ENCODE peak calls at places on chromosomes 1 and 21, in four cellular contexts. One of them, this sample, is unnamed.

GRCh38 chr1:22275626-22276395 is 132.9 kb upstream of the WNT4 start:
- DNase-seq in Peyer's patch: peak; percentile 68
- DNase-seq in fibroblast of lung: peak; percentile 47
- DNase-seq in OCI-LY7: peak; percentile 29
- DNase-seq in this sample: peak; percentile 82

GRCh38 chr1:198437352-198437751 is 103.1 kb downstream of the ATP6V1G3 start:
- DNase-seq in OCI-LY7: no peak
- DNase-seq in Peyer's patch: no peak
- DNase-seq in fibroblast of lung: no peak
- DNase-seq in this sample: no peak

GRCh38 chr21:29372063-29372802 is 73.5 kb downstream of the BACH1 start:
- DNase-seq in Peyer's patch: peak; percentile 71
- DNase-seq in OCI-LY7: peak; percentile 84
- DNase-seq in fibroblast of lung: peak; percentile 89
- DNase-seq in this sample: no peak

GRCh38 chr21:28781602-28782274 is 210.9 kb downstream of the LTN1 start:
- DNase-seq in OCI-LY7: peak; percentile 20
- DNase-seq in fibroblast of lung: peak; percentile 66
- DNase-seq in Peyer's patch: no peak
- DNase-seq in this sample: no peak

GRCh38 chr21:29145354-29145782 is 14.9 kb downstream of the MAP3K7CL start:
- DNase-seq in Peyer's patch: no peak
- DNase-seq in fibroblast of lung: peak; percentile 95
- DNase-seq in OCI-LY7: no peak
- DNase-seq in this sample: no peak

GRCh38 chr1:9128161-9128519 is 762 bp downstream of the GPR157 start:
- DNase-seq in OCI-LY7: no peak
- DNase-seq in Peyer's patch: peak; percentile 66
- DNase-seq in fibroblast of lung: no peak
- DNase-seq in this sample: peak; percentile 69

GRCh38 chr1:183472488-183473285 is at the start of gene SMG7:
- DNase-seq in Peyer's patch: peak; percentile 77
- DNase-seq in fibroblast of lung: no peak
- DNase-seq in OCI-LY7: peak; percentile 84
- DNase-seq in this sample: peak; percentile 54

GRCh38 chr1:56491441-56491840 is 87.9 kb downstream of the PLPP3 start:
- DNase-seq in Peyer's patch: no peak
- DNase-seq in fibroblast of lung: peak; percentile 78
- DNase-seq in OCI-LY7: no peak
- DNase-seq in this sample: no peak

GRCh38 chr1:85135456-85135798 is 65.4 kb downstream of the SYDE2 start:
- DNase-seq in Peyer's patch: no peak
- DNase-seq in fibroblast of lung: no peak
- DNase-seq in OCI-LY7: no peak
- DNase-seq in this sample: no peak

GRCh38 chr1:189597083-189597482 is 880.6 kb downstream of the BRINP3 start:
- DNase-seq in fibroblast of lung: no peak
- DNase-seq in OCI-LY7: no peak
- DNase-seq in Peyer's patch: no peak
- DNase-seq in this sample: no peak

GRCh38 chr1:111399792-111400610 is 27.5 kb downstream of the OVGP1 start:
- DNase-seq in Peyer's patch: peak; percentile 80
- DNase-seq in fibroblast of lung: peak; percentile 73
- DNase-seq in OCI-LY7: peak; percentile 67
- DNase-seq in this sample: no peak

GRCh38 chr1:24199291-24199900 is 12.3 kb upstream of the IFNLR1 start:
- DNase-seq in Peyer's patch: peak; percentile 86
- DNase-seq in fibroblast of lung: peak; percentile 64
- DNase-seq in OCI-LY7: peak; percentile 85
- DNase-seq in this sample: no peak

GRCh38 chr1:230086152-230086551 is 19.1 kb downstream of the GALNT2 start:
- DNase-seq in fibroblast of lung: no peak
- DNase-seq in Peyer's patch: peak; percentile 29
- DNase-seq in OCI-LY7: no peak
- DNase-seq in this sample: no peak

GRCh38 chr1:169894424-169895145 is 889 bp upstream of the SCYL3 start:
- DNase-seq in OCI-LY7: peak; percentile 6
- DNase-seq in fibroblast of lung: no peak
- DNase-seq in Peyer's patch: no peak
- DNase-seq in this sample: peak; percentile 34

GRCh38 chr1:214476958-214477870 is 74.2 kb downstream of the PTPN14 start:
- DNase-seq in Peyer's patch: no peak
- DNase-seq in fibroblast of lung: peak; percentile 70
- DNase-seq in OCI-LY7: no peak
- DNase-seq in this sample: no peak

GRCh38 chr21:45365608-45366241 is 39.2 kb upstream of the COL18A1 start:
- DNase-seq in OCI-LY7: no peak
- DNase-seq in Peyer's patch: no peak
- DNase-seq in fibroblast of lung: peak; percentile 54
- DNase-seq in this sample: no peak

GRCh38 chr21:45366476-45366875 is 38.5 kb upstream of the COL18A1 start:
- DNase-seq in Peyer's patch: no peak
- DNase-seq in fibroblast of lung: no peak
- DNase-seq in OCI-LY7: no peak
- DNase-seq in this sample: no peak

GRCh38 chr21:45363921-45364463 is 41.0 kb upstream of the COL18A1 start:
- DNase-seq in fibroblast of lung: peak; percentile 100
- DNase-seq in Peyer's patch: peak; percentile 77
- DNase-seq in OCI-LY7: no peak
- DNase-seq in this sample: peak; percentile 55

GRCh38 chr21:45365186-45365607 is 39.8 kb upstream of the COL18A1 start:
- DNase-seq in OCI-LY7: no peak
- DNase-seq in Peyer's patch: no peak
- DNase-seq in fibroblast of lung: no peak
- DNase-seq in this sample: no peak

GRCh38 chr21:45364464-45365185 is 40.3 kb upstream of the COL18A1 start:
- DNase-seq in fibroblast of lung: peak; percentile 89
- DNase-seq in Peyer's patch: no peak
- DNase-seq in OCI-LY7: no peak
- DNase-seq in this sample: no peak
- H3K4me3 ChIP-seq in fibroblast of lung: no peak overlapping the region
- H3K4me3 ChIP-seq in Peyer's patch: no peak overlapping the region
- H3K4me3 ChIP-seq in OCI-LY7: no peak overlapping the region
- H3K4me3 ChIP-seq in this sample: no peak overlapping the region

GRCh38 chr1:2999571-2999970 is 21.7 kb upstream of the ACTRT2 start:
- DNase-seq in OCI-LY7: no peak
- DNase-seq in fibroblast of lung: no peak
- DNase-seq in Peyer's patch: peak; percentile 19
- DNase-seq in this sample: peak; percentile 3

GRCh38 chr1:2999138-2999537 is 22.1 kb upstream of the ACTRT2 start:
- DNase-seq in fibroblast of lung: no peak
- DNase-seq in OCI-LY7: no peak
- DNase-seq in Peyer's patch: no peak
- DNase-seq in this sample: no peak

GRCh38 chr1:3001471-3002348 is 19.6 kb upstream of the ACTRT2 start:
- DNase-seq in Peyer's patch: peak; percentile 36
- DNase-seq in fibroblast of lung: no peak
- DNase-seq in OCI-LY7: no peak
- DNase-seq in this sample: no peak

GRCh38 chr1:3000671-3001470 is 20.4 kb upstream of the ACTRT2 start:
- DNase-seq in Peyer's patch: peak; percentile 41
- DNase-seq in fibroblast of lung: no peak
- DNase-seq in OCI-LY7: no peak
- DNase-seq in this sample: peak; percentile 29

GRCh38 chr1:3000214-3000613 is 21.1 kb upstream of the ACTRT2 start:
- DNase-seq in fibroblast of lung: no peak
- DNase-seq in Peyer's patch: peak; percentile 23
- DNase-seq in OCI-LY7: no peak
- DNase-seq in this sample: no peak
- H3K9me3 ChIP-seq in fibroblast of lung: no peaks in the 10 kb centered on the region
- H3K9me3 ChIP-seq in Peyer's patch: peaks cover 2% of the 10 kb centered on the region
- H3K9me3 ChIP-seq in OCI-LY7: no peaks in the 10 kb centered on the region
- H3K9me3 ChIP-seq in this sample: peaks cover 6% of the 10 kb centered on the region

GRCh38 chr1:232551281-232551835 is 78.6 kb downstream of the SIPA1L2 start:
- DNase-seq in Peyer's patch: no peak
- DNase-seq in fibroblast of lung: no peak
- DNase-seq in OCI-LY7: no peak
- DNase-seq in this sample: no peak
- H3K4me1 ChIP-seq in Peyer's patch: no peaks in the 10 kb centered on the region
- H3K4me1 ChIP-seq in fibroblast of lung: no peaks in the 10 kb centered on the region
- H3K4me1 ChIP-seq in OCI-LY7: peaks cover 78% of the 10 kb centered on the region
- H3K4me1 ChIP-seq in this sample: peaks cover 14% of the 10 kb centered on the region

GRCh38 chr1:200043330-200043668 is 15.8 kb downstream of the NR5A2 start:
- DNase-seq in Peyer's patch: no peak
- DNase-seq in OCI-LY7: no peak
- DNase-seq in fibroblast of lung: peak; percentile 29
- DNase-seq in this sample: no peak
- H3K4me3 ChIP-seq in Peyer's patch: peak overlapping the region; percentile 71
- H3K4me3 ChIP-seq in OCI-LY7: no peak overlapping the region
- H3K4me3 ChIP-seq in fibroblast of lung: no peak overlapping the region
- H3K4me3 ChIP-seq in this sample: no peak overlapping the region

GRCh38 chr1:247857986-247858356 is 984 bp downstream of the TRIM58 start:
- DNase-seq in Peyer's patch: no peak
- DNase-seq in OCI-LY7: no peak
- DNase-seq in fibroblast of lung: no peak
- DNase-seq in this sample: no peak

GRCh38 chr1:247854899-247855545 is 2.0 kb upstream of the TRIM58 start:
- DNase-seq in fibroblast of lung: no peak
- DNase-seq in OCI-LY7: no peak
- DNase-seq in Peyer's patch: no peak
- DNase-seq in this sample: no peak

GRCh38 chr1:247857069-247857985 is at the start of gene TRIM58:
- DNase-seq in fibroblast of lung: no peak
- DNase-seq in Peyer's patch: peak; percentile 82
- DNase-seq in OCI-LY7: no peak
- DNase-seq in this sample: peak; percentile 65

DNA sequence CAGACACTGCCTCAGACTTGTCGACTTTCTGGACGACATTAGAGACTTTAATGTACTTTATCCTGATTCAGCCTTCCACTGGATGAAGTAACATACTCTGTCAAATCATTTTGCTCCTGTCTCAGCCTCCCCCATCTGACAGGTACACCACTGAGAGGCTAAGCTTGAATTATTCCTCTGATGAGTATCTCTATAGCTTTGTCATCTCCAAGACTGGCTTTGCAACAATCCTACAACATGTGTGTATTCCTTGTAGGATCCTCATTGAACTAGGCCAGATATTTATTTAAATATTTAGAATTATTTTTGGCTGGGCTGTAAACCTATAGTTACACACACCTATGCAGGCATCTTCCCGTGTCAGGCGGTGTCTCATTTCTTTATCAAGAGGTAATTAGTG is 1.1 kb upstream of the TRIM58 start:
- DNase-seq in Peyer's patch: no peak
- DNase-seq in fibroblast of lung: no peak
- DNase-seq in OCI-LY7: no peak
- DNase-seq in this sample: no peak
- H3K9me3 ChIP-seq in Peyer's patch: no peaks in the 10 kb centered on the region
- H3K9me3 ChIP-seq in fibroblast of lung: no peaks in the 10 kb centered on the region
- H3K9me3 ChIP-seq in OCI-LY7: no peaks in the 10 kb centered on the region
- H3K9me3 ChIP-seq in this sample: peaks cover 7% of the 10 kb centered on the region

GRCh38 chr1:212229654-212230053 is 55.6 kb upstream of the PPP2R5A start:
- DNase-seq in Peyer's patch: no peak
- DNase-seq in fibroblast of lung: no peak
- DNase-seq in OCI-LY7: no peak
- DNase-seq in this sample: no peak
- H3K4me1 ChIP-seq in Peyer's patch: no peaks in the 10 kb centered on the region
- H3K4me1 ChIP-seq in fibroblast of lung: peaks cover 5% of the 10 kb centered on the region
- H3K4me1 ChIP-seq in OCI-LY7: no peaks in the 10 kb centered on the region
- H3K4me1 ChIP-seq in this sample: peaks cover under 1% of the 10 kb centered on the region

DNA sequence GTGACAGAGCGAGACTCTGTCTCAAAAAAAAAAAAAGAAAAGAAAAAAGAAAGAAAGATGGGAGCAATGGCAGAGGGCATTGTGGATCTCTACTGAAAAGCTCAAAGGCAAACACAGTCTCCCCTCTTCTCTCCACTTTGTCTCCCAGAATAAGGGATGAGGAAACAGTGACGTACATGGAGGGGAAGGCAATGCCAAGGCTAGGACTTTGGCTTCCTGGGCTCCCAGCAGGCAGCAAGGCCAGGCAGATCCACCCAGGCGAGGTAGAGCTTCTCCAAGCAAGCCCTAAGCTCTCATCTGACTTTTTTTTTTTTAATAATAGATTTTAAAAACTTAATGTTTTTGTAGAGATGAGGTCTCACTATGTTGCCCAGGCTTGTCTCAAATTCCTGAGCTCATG is 4.6 kb downstream of the ARHGEF2 start:
- DNase-seq in Peyer's patch: no peak
- DNase-seq in fibroblast of lung: no peak
- DNase-seq in OCI-LY7: no peak
- DNase-seq in this sample: no peak
- H3K4me3 ChIP-seq in Peyer's patch: no peak overlapping the region
- H3K4me3 ChIP-seq in fibroblast of lung: no peak overlapping the region
- H3K4me3 ChIP-seq in OCI-LY7: no peak overlapping the region
- H3K4me3 ChIP-seq in this sample: no peak overlapping the region